ENCODE peak calls at places on chromosome 13, in six cellular contexts. M is neural progenitor cell, B is right lobe of liver, Y is body of pancreas, E is uterus, N is heart right ventricle. I is an unnamed sample. For H3K4me1, the result is how much of the 10 kb centered on the place peaks cover.

GRCh38 chr13:74886496-74886895 is 595.5 kb downstream of the TBC1D4 start:
- DNase-seq in M (no peak), B (no peak), Y (no peak), E (no peak), N (no peak), I (no peak)

GRCh38 chr13:101590479-101590878 is 138.0 kb downstream of the ITGBL1 start:
- DNase-seq in M (no peak), B (no peak), Y (no peak), E (no peak), N (no peak), I (no peak)

GRCh38 chr13:32081591-32081990 is 50.0 kb downstream of the FRY start:
- DNase-seq in M (no peak), B (no peak), Y (no peak), E (no peak), N (no peak), I (no peak)

GRCh38 chr13:48448285-48448962 is 35.5 kb upstream of the LPAR6 start:
- DNase-seq in M (no peak), B (no peak), Y (no peak), E (no peak), N (no peak), I (no peak)

GRCh38 chr13:24651718-24652345 is 28.4 kb upstream of the ATP12A start:
- DNase-seq in M (no peak), B (no peak), Y (no peak), E (no peak), N (no peak), I (no peak)

GRCh38 chr13:100946588-100946987 is 272.0 kb upstream of the TMTC4 start:
- DNase-seq in M (no peak), B (no peak), Y (no peak), E (no peak), N (no peak), I (no peak)

GRCh38 chr13:49296659-49297058 is 48.9 kb downstream of the CDADC1 start:
- DNase-seq in M (no peak), B (no peak), Y (no peak), E (no peak), N (no peak), I (no peak)

GRCh38 chr13:66624302-66624701 is 605.8 kb downstream of the PCDH9 start:
- DNase-seq in M (no peak), B (no peak), Y (no peak), E (no peak), N (no peak), I (no peak)

GRCh38 chr13:26621731-26622401 is 64.4 kb downstream of the WASF3 start:
- DNase-seq in M (no peak), B (no peak), Y (no peak), E (no peak), N (no peak), I (no peak)

GRCh38 chr13:36282818-36283432 is 14.7 kb downstream of the CCDC169 start:
- DNase-seq in M (peak), B (no peak), Y (no peak), E (no peak), N (no peak), I (no peak)

GRCh38 chr13:94656766-94657165 is 55.1 kb downstream of the GPR180 start:
- DNase-seq in M (no peak), B (no peak), Y (no peak), E (no peak), N (no peak), I (no peak)

GRCh38 chr13:33800646-33801186 is 17.2 kb upstream of the RFC3 start:
- DNase-seq in M (no peak), B (no peak), Y (no peak), E (no peak), N (no peak), I (no peak)

GRCh38 chr13:39336207-39336606 is 266.8 kb downstream of the LHFPL6 start:
- DNase-seq in M (no peak), B (no peak), Y (no peak), E (no peak), N (no peak), I (no peak)

GRCh38 chr13:24038405-24038804 is 122.1 kb upstream of the SPATA13 start:
- DNase-seq in M (no peak), B (no peak), Y (no peak), E (no peak), N (no peak), I (no peak)

GRCh38 chr13:40469581-40470282 is 196.7 kb downstream of the FOXO1 start:
- DNase-seq in M (no peak), B (no peak), Y (no peak), E (no peak), N (no peak), I (no peak)

GRCh38 chr13:97506511-97506910 is 72.5 kb downstream of the RAP2A start:
- DNase-seq in M (no peak), B (no peak), Y (peak), E (no peak), N (no peak), I (peak)

GRCh38 chr13:87656311-87656710 is 14.9 kb upstream of the SLITRK5 start:
- DNase-seq in M (peak), B (no peak), Y (no peak), E (no peak), N (no peak), I (no peak)

GRCh38 chr13:113410472-113411201 is 42.7 kb downstream of the ADPRHL1 start:
- DNase-seq in M (no peak), B (no peak), Y (no peak), E (no peak), N (no peak), I (peak)

GRCh38 chr13:95188128-95188527 is 113.1 kb downstream of the ABCC4 start:
- DNase-seq in M (no peak), B (no peak), Y (no peak), E (no peak), N (no peak), I (no peak)

GRCh38 chr13:97395437-97396136 is 38.4 kb upstream of the RAP2A start:
- DNase-seq in M (no peak), B (no peak), Y (no peak), E (no peak), N (no peak), I (no peak)

GRCh38 chr13:49683489-49683888 is 7.8 kb downstream of the EBPL start:
- DNase-seq in M (no peak), B (no peak), Y (no peak), E (no peak), N (no peak), I (no peak)

GRCh38 chr13:73288596-73288995 is 229.8 kb downstream of the KLF5 start:
- DNase-seq in M (no peak), B (no peak), Y (no peak), E (no peak), N (no peak), I (no peak)

GRCh38 chr13:39876258-39876657 is 220.8 kb downstream of the COG6 start:
- DNase-seq in M (no peak), B (no peak), Y (no peak), E (peak), N (no peak), I (no peak)

GRCh38 chr13:24502567-24503375 is 9.8 kb downstream of the PARP4 start:
- DNase-seq in M (peak), B (no peak), Y (no peak), E (no peak), N (no peak), I (no peak)

GRCh38 chr13:113538689-113539058 is 45.9 kb upstream of the TFDP1 start:
- DNase-seq in M (no peak), B (no peak), Y (no peak), E (peak), N (no peak), I (peak)

GRCh38 chr13:113904411-113904810 is 40.5 kb upstream of the GAS6 start:
- DNase-seq in M (peak), B (no peak), Y (peak), E (peak), N (peak), I (no peak)

GRCh38 chr13:30787747-30788535 is 52.6 kb downstream of the ALOX5AP start:
- DNase-seq in M (no peak), B (no peak), Y (no peak), E (no peak), N (no peak), I (no peak)

GRCh38 chr13:50845211-50845610 is 1.7 kb upstream of the DLEU7 start:
- DNase-seq in M (no peak), B (no peak), Y (no peak), E (no peak), N (no peak), I (no peak)

GRCh38 chr13:33441015-33441414 is 155.5 kb upstream of the STARD13 start:
- DNase-seq in M (peak), B (no peak), Y (peak), E (no peak), N (no peak), I (no peak)

GRCh38 chr13:114111577-114111976 is 20.8 kb downstream of the RASA3 start:
- DNase-seq in M (no peak), B (no peak), Y (no peak), E (peak), N (no peak), I (no peak)

GRCh38 chr13:102039264-102039663 is 362.6 kb downstream of the FGF14 start:
- DNase-seq in M (no peak), B (no peak), Y (no peak), E (no peak), N (peak), I (no peak)

GRCh38 chr13:97221491-97221890 is 642 bp upstream of the MBNL2 start:
- DNase-seq in M (no peak), B (no peak), Y (no peak), E (no peak), N (no peak), I (no peak)

GRCh38 chr13:48001127-48001881 is at the start of gene SUCLA2:
- DNase-seq in M (peak), B (peak), Y (peak), E (peak), N (peak), I (peak)

GRCh38 chr13:94917814-94918213 is 205.5 kb upstream of the SOX21 start:
- DNase-seq in M (peak), B (no peak), Y (no peak), E (no peak), N (no peak), I (no peak)

GRCh38 chr13:98804336-98804855 is 51.9 kb upstream of the SLC15A1 start:
- DNase-seq in M (no peak), B (no peak), Y (no peak), E (no peak), N (no peak), I (no peak)

GRCh38 chr13:88459335-88459734 is 788.2 kb downstream of the SLITRK5 start:
- DNase-seq in M (no peak), B (no peak), Y (no peak), E (no peak), N (no peak), I (no peak)

GRCh38 chr13:107450931-107451330 is 764.4 kb downstream of the LIG4 start:
- DNase-seq in M (no peak), B (no peak), Y (no peak), E (peak), N (peak), I (peak)

GRCh38 chr13:113971471-113972231 is 2.2 kb downstream of the C13orf46 start:
- DNase-seq in M (no peak), B (peak), Y (no peak), E (no peak), N (no peak), I (peak)

GRCh38 chr13:52450793-52451116 is 321 bp upstream of the VPS36 start:
- DNase-seq in M (no peak), B (no peak), Y (no peak), E (no peak), N (no peak), I (no peak)
- H3K27ac ChIP-seq in M (no peak), B (no peak), Y (peak), E (peak), N (no peak), I (peak)

GRCh38 chr13:99857738-99858137 is 113.8 kb downstream of the ZIC5 start:
- DNase-seq in M (no peak), B (no peak), Y (no peak), E (no peak), N (no peak), I (no peak)

GRCh38 chr13:99854376-99854775 is 117.2 kb downstream of the ZIC5 start:
- DNase-seq in M (no peak), B (no peak), Y (no peak), E (no peak), N (no peak), I (no peak)

GRCh38 chr13:99859178-99860177 is 112.1 kb downstream of the ZIC5 start:
- DNase-seq in M (peak), B (no peak), Y (no peak), E (no peak), N (no peak), I (no peak)

GRCh38 chr13:99856021-99856420 is 115.5 kb downstream of the ZIC5 start:
- DNase-seq in M (no peak), B (no peak), Y (no peak), E (no peak), N (no peak), I (no peak)

DNA sequence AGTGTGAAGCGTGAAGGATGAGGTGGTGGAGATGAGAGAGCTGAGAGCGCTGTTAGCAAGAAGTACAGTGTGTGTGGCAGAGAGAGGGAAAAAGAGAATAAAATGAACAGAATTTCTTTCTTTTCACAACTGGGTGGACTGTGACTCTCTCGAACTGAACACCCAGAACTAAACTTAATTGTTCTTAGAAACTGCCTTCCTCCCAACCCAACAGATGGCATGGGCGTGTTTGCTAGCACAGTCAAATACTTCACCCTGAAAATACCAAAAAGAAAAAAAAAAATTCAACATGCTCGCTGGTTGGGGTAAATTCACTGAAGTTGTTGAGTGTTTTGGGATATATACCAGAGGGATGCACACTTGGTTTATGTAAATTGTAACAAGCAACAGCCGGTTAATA is 116.1 kb downstream of the ZIC5 start:
- DNase-seq in M (no peak), B (no peak), Y (no peak), E (no peak), N (no peak), I (no peak)
- H3K4me1 ChIP-seq in M (half or more), B (under half), Y (under half), E (under half), N (under half), I (under half)

GRCh38 chr13:28046981-28047380 is 53.4 kb downstream of the FLT3 start:
- DNase-seq in M (no peak), B (no peak), Y (no peak), E (no peak), N (no peak), I (no peak)
- TF ChIP-seq CTCF in M (no peak), B (no peak), Y (no peak), E (no peak), N (no peak), I (no peak)

GRCh38 chr13:109468123-109468522 is 318.3 kb downstream of the IRS2 start:
- DNase-seq in M (no peak), B (no peak), Y (no peak), E (no peak), N (no peak), I (no peak)
- H3K27ac ChIP-seq in M (no peak), B (no peak), Y (no peak), E (no peak), N (no peak), I (no peak)

GRCh38 chr13:110310541-110311491 is 3.7 kb downstream of the COL4A2 start:
- DNase-seq in M (no peak), B (no peak), Y (no peak), E (no peak), N (no peak), I (no peak)

GRCh38 chr13:110307697-110308376 is 753 bp downstream of the COL4A2 start:
- DNase-seq in M (peak), B (no peak), Y (no peak), E (no peak), N (no peak), I (no peak)

GRCh38 chr13:110309159-110309476 is 2.0 kb downstream of the COL4A2 start:
- DNase-seq in M (no peak), B (no peak), Y (no peak), E (no peak), N (no peak), I (no peak)

GRCh38 chr13:110308377-110309158 is 1.5 kb downstream of the COL4A2 start:
- DNase-seq in M (peak), B (no peak), Y (peak), E (peak), N (peak), I (no peak)

DNA sequence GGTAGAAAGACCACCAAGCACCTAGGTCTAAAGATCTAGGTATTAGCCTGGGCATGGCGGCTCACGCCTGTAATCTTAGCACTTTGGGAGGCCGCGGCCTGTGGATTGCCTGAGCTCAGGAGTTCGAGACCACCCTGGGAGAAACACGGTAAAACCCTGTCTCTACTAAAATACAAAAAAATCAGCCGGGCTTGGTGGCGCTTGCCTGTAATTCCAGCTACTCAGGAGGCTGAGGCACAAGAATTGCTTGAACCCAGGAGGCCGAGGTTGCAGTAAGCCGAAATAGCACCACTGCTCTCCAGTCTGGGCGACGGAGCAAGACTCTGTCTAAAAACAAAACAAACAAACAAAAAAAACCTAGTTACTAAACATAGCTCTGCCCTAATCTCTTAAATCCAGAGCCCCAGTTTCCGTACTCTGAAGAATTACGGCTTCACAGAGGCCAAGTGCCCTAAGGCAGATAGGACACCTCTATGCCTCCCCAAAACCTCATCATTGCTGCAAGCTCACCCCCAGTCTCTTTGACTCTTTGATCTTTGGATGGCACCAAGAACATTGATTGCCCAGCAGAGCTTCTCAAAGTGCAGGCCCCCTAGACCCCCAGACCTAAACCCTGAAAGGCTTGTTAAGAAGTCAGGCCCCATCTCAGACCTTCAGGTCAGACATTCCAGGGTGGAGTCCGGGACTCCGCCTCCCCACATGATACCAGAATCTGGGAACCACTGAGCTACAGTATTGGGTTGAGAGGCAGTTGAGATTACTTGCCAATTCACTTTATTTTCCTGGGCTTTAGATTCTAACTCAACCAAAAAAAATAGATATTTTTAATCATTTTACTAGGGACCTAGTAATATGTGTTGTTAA is 2.8 kb downstream of the COL4A2 start:
- DNase-seq in M (peak), B (no peak), Y (no peak), E (no peak), N (no peak), I (no peak)
- H3K4me1 ChIP-seq in M (under half), B (under half), Y (half or more), E (under half), N (under half), I (under half)

GRCh38 chr13:22940090-22940710 is 240.6 kb upstream of the SGCG start:
- DNase-seq in M (no peak), B (no peak), Y (no peak), E (no peak), N (no peak), I (peak)
- TF ChIP-seq CTCF in M (no peak), B (no peak), Y (no peak), E (no peak), N (no peak), I (no peak)

GRCh38 chr13:37484056-37484455 is 114.5 kb downstream of the POSTN start:
- DNase-seq in M (no peak), B (no peak), Y (no peak), E (no peak), N (no peak), I (no peak)

GRCh38 chr13:37490176-37490575 is 108.4 kb downstream of the POSTN start:
- DNase-seq in M (no peak), B (no peak), Y (no peak), E (no peak), N (no peak), I (no peak)

GRCh38 chr13:37488682-37489081 is 109.9 kb downstream of the POSTN start:
- DNase-seq in M (no peak), B (no peak), Y (no peak), E (no peak), N (no peak), I (no peak)

GRCh38 chr13:37485766-37486165 is 112.8 kb downstream of the POSTN start:
- DNase-seq in M (no peak), B (no peak), Y (no peak), E (no peak), N (no peak), I (no peak)

DNA sequence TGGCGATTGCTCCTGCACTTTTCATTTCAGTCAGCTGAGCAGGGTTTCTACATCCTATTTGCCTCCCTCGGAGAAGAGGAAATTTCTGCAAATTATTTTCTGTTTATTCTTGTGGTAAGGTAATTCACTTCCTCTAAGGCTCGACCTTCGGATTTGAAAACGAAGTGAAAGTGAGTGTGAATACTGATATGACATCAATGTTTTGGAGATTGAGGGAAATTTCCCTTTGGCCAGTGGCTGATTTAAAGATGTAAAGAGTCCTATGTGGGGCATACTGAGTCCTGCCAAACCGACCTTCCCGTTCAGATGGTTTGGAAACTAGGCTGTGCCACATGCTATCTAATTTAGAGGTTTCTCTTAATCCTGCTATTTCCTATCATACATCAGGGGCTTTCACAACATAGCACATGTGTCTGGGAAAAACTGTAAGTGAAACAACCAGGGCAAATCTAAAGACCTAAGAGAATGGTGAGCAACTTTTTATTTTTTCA is 112.4 kb downstream of the POSTN start:
- DNase-seq in M (no peak), B (no peak), Y (no peak), E (no peak), N (no peak), I (no peak)
- H3K27ac ChIP-seq in M (no peak), B (no peak), Y (no peak), E (peak), N (peak), I (no peak)

DNA sequence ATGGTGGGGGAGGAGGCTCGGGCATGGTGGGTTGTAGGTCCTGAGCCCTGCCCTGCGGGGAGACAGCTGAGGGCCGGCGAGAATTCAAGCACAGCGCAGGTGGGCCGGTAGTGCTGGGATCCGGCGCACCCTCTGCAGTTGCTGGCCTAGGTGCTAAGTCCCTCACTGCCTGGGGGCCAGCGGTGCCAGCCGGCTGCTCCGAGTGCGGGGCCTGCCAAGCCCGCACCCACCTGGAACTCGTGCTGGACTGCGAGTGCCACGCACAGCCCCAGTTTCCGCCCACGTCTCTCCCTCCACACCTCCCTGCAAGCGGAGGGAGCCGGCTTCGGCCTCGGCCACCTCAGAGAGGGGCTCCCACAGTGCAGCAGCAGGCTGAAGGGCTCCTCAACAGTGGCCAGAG is 33.7 kb downstream of the EEF1AKMT1 start:
- DNase-seq in M (no peak), B (no peak), Y (no peak), E (no peak), N (no peak), I (no peak)
- H3K4me1 ChIP-seq in M (under half), B (under half), Y (under half), E (under half), N (under half), I (under half)

I was measured in kidney.